ENCODE peak calls at places on chromosomes 1 and 21, in seven cellular contexts. Y, W, R, B, K, V and Q are unnamed samples.

GRCh38 chr1:223031690-223032601 is 111.1 kb downstream of the TLR5 start:
- DNase-seq in Y (peak; percentile 57), W (peak; percentile 39), R (no peak), B (no peak), K (no peak), V (no peak), Q (peak; percentile 35)

GRCh38 chr1:17119744-17120482 is 662 bp upstream of the PADI2 start:
- DNase-seq in Y (no peak), W (no peak), R (peak; percentile 78), B (no peak), K (no peak), V (no peak), Q (no peak)

GRCh38 chr1:98197356-98197755 is 276.5 kb upstream of the DPYD start:
- DNase-seq in Y (no peak), W (no peak), R (no peak), B (no peak), K (no peak), V (no peak), Q (no peak)

GRCh38 chr21:21246007-21246406 is 247.8 kb downstream of the NCAM2 start:
- DNase-seq in Y (no peak), W (no peak), R (no peak), B (no peak), K (no peak), V (no peak), Q (no peak)

GRCh38 chr1:151825811-151826660 is 5.6 kb downstream of the RORC start:
- DNase-seq in Y (no peak), W (no peak), R (peak; percentile 65), B (no peak), K (no peak), V (no peak), Q (no peak)

GRCh38 chr1:107964397-107965111 is 426 bp downstream of the VAV3 start:
- DNase-seq in Y (no peak), W (no peak), R (peak; percentile 81), B (no peak), K (peak; percentile 7), V (peak; percentile 15), Q (peak; percentile 35)

GRCh38 chr1:25019351-25020172 is 89.5 kb upstream of the RUNX3 start:
- DNase-seq in Y (no peak), W (no peak), R (no peak), B (no peak), K (no peak), V (no peak), Q (no peak)

GRCh38 chr1:28056129-28056925 is 32.1 kb downstream of the EYA3 start:
- DNase-seq in Y (no peak), W (no peak), R (no peak), B (no peak), K (no peak), V (no peak), Q (no peak)

GRCh38 chr1:85019989-85020388 is 23.1 kb upstream of the MCOLN2 start:
- DNase-seq in Y (peak; percentile 41), W (no peak), R (no peak), B (no peak), K (no peak), V (no peak), Q (no peak)

GRCh38 chr1:88773540-88774150 is 89.6 kb downstream of the PKN2 start:
- DNase-seq in Y (no peak), W (no peak), R (peak; percentile 31), B (no peak), K (no peak), V (no peak), Q (peak; percentile 65)

GRCh38 chr1:19664453-19665043 is at the start of gene HTR6:
- DNase-seq in Y (no peak), W (no peak), R (no peak), B (peak; percentile 37), K (no peak), V (no peak), Q (no peak)

GRCh38 chr1:41362357-41362721 is 1.1 kb downstream of the FOXO6 start:
- DNase-seq in Y (no peak), W (no peak), R (no peak), B (no peak), K (no peak), V (no peak), Q (no peak)

GRCh38 chr1:205188132-205188531 is 23.4 kb downstream of the DSTYK start:
- DNase-seq in Y (no peak), W (no peak), R (no peak), B (no peak), K (no peak), V (no peak), Q (no peak)

GRCh38 chr1:205191127-205191577 is 20.4 kb downstream of the DSTYK start:
- DNase-seq in Y (no peak), W (no peak), R (no peak), B (peak; percentile 10), K (no peak), V (no peak), Q (no peak)

GRCh38 chr1:205189162-205189561 is 22.3 kb downstream of the DSTYK start:
- DNase-seq in Y (no peak), W (no peak), R (no peak), B (no peak), K (peak; percentile 69), V (no peak), Q (no peak)

GRCh38 chr1:205192287-205192686 is 19.2 kb downstream of the DSTYK start:
- DNase-seq in Y (no peak), W (no peak), R (no peak), B (no peak), K (no peak), V (no peak), Q (no peak)

DNA sequence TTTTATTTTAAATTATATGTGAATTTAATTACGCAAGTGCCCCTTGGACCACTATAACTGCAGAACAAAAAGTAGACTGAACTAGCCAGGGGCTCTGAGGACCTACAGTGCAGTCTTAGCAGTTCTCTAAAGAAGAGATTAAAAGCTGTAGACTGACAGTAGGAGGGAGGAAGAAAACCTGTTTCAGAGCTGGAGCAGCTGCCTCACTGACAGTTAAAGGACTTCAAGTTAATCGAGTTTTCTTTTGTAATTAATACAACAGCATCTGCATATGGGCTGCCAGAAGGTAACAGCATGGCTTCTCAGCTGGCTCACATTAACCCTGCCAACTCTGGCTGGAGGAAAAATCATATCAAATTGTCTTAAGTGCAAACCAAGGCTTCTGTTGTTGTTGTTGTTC is 19.9 kb downstream of the DSTYK start:
- DNase-seq in Y (no peak), W (no peak), R (peak; percentile 65), B (no peak), K (no peak), V (no peak), Q (no peak)
- H3K4me1 ChIP-seq in Y (no peaks in the 10 kb centered on the region), W (no peaks in the 10 kb centered on the region), R (peaks cover 57% of the 10 kb centered on the region), B (peaks cover 11% of the 10 kb centered on the region), K (no peaks in the 10 kb centered on the region), V (peaks cover 6% of the 10 kb centered on the region), Q (no peaks in the 10 kb centered on the region)

GRCh38 chr1:1069061-1069710 is 4.9 kb downstream of the RNF223 start:
- DNase-seq in Y (no peak), W (peak; percentile 32), R (peak; percentile 82), B (peak; percentile 85), K (peak; percentile 40), V (peak; percentile 82), Q (peak; percentile 58)
- H3K4me1 ChIP-seq in Y (no peaks in the 10 kb centered on the region), W (no peaks in the 10 kb centered on the region), R (peaks cover 6% of the 10 kb centered on the region), B (no peaks in the 10 kb centered on the region), K (no peaks in the 10 kb centered on the region), V (peaks cover 18% of the 10 kb centered on the region), Q (no peaks in the 10 kb centered on the region)

GRCh38 chr1:192998536-192998935 is 60.6 kb downstream of the UCHL5 start:
- DNase-seq in Y (no peak), W (no peak), R (peak; percentile 48), B (no peak), K (no peak), V (no peak), Q (no peak)
- H3K4me1 ChIP-seq in Y (no peaks in the 10 kb centered on the region), W (no peaks in the 10 kb centered on the region), R (no peaks in the 10 kb centered on the region), B (no peaks in the 10 kb centered on the region), K (no peaks in the 10 kb centered on the region), V (no peaks in the 10 kb centered on the region), Q (no peaks in the 10 kb centered on the region)

DNA sequence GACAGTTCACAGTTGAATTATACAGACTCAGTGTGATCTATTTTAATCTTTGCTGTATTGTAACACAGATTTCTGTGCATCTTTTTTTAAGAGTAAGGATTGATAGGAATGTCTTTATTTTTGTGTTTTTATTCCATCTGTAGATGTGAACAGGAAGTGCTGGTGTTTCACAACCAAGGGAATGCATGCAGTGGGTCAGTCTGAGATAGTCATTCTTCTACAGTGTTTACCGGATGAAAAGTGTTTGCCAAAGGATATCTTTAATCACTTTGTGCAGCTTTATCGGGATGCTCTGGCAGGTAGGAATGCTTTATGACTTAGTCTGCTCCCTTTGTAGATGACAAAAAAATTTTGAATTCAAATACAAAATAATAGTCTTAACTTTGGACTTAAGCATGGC is 84.5 kb downstream of the CC2D1B start:
- DNase-seq in Y (no peak), W (no peak), R (no peak), B (no peak), K (peak; percentile 46), V (no peak), Q (no peak)
- H3K4me1 ChIP-seq in Y (no peaks in the 10 kb centered on the region), W (no peaks in the 10 kb centered on the region), R (peaks cover 3% of the 10 kb centered on the region), B (no peaks in the 10 kb centered on the region), K (peaks cover 8% of the 10 kb centered on the region), V (no peaks in the 10 kb centered on the region), Q (no peaks in the 10 kb centered on the region)

DNA sequence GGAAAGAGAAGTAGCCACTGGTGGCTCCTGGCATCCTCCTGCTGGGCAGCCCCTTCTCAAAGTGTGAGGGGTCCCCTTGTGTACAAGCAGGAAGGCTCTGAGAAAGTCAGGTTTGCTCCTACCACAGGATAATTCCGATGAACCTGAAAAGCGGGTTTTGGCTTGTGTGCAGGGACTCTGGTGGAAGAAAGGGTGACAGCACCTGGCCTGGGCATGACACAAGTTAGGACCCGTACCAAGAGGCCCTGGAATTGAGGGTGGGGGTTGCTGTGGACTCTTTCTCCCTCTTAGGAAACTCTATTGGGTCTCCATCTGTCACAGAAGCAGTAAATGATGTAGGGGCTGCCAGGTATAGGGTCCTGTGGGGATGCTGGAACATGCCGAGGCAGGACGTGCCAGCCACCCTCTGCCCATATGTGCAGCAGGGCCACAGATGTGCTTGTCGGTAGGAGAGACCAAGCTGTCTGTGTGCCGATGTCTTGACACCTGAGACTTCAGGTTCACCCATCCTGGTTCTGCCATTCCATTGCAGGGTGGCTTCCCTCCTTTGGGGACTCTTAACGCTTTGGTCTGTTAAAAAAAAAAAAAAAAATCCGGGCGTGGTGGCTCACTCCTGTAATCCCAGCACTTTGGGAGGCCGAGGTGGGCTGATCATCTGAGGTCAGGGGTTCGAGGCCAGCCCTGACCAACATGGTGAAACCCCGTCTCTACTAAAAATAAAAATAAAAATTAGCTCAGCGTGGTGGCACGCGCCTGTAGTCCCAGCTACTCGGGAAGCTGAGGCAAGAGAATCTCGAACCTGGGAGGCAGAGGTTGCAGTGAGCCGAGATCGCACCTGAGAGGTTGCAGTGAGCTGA is 9.8 kb downstream of the C1orf35 start:
- DNase-seq in Y (no peak), W (no peak), R (no peak), B (no peak), K (no peak), V (no peak), Q (peak; percentile 26)
- H3K4me1 ChIP-seq in Y (no peaks in the 10 kb centered on the region), W (peaks cover 6% of the 10 kb centered on the region), R (no peaks in the 10 kb centered on the region), B (peaks cover 12% of the 10 kb centered on the region), K (peaks cover 39% of the 10 kb centered on the region), V (peaks cover 2% of the 10 kb centered on the region), Q (peaks cover 22% of the 10 kb centered on the region)

DNA sequence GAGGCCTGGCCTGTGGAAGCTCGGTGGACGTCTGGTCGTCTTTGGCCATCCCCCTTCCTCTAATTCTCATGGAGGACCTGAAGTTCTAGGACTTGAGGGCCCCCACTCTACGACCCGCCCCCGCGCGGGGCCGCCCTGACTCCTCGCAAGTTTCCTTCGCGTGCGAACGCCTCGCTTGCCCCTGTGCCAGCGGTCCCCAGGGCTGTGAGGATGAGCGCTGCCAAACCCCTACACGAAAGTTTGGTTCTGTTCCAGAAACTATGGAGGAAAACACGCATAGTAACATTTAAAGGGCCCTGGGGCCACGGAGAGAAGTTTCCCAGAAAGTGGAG is 294 bp upstream of the GNG12 start:
- DNase-seq in Y (no peak), W (no peak), R (no peak), B (no peak), K (no peak), V (no peak), Q (no peak)
- H3K4me1 ChIP-seq in Y (no peaks in the 10 kb centered on the region), W (no peaks in the 10 kb centered on the region), R (peaks cover 36% of the 10 kb centered on the region), B (peaks cover 13% of the 10 kb centered on the region), K (peaks cover 35% of the 10 kb centered on the region), V (no peaks in the 10 kb centered on the region), Q (peaks cover 51% of the 10 kb centered on the region)